ENCODE peak calls at places on chromosomes 6 and 20, in five cellular contexts. E is lower lobe of right lung, L is HCT116, F is endodermal cell, U is MM.1S. G is an unnamed sample.

GRCh38 chr20:4896971-4897497 is 104.3 kb downstream of the SLC23A2 start:
- DNase-seq in E (no peak), L (no peak), F (peak; percentile 91), U (peak; percentile 85), G (peak; percentile 75)

GRCh38 chr6:53031281-53031680 is 33.9 kb upstream of the FBXO9 start:
- DNase-seq in E (no peak), L (no peak), F (no peak), U (no peak), G (no peak)

GRCh38 chr6:15213838-15214398 is 32.0 kb upstream of the JARID2 start:
- DNase-seq in E (no peak), L (no peak), F (no peak), U (no peak), G (no peak)

GRCh38 chr6:106369739-106370138 is 9.2 kb downstream of the CRYBG1 start:
- DNase-seq in E (no peak), L (no peak), F (no peak), U (peak; percentile 45), G (no peak)

GRCh38 chr6:111986651-111987050 is 67.3 kb upstream of the CCN6 start:
- DNase-seq in E (no peak), L (no peak), F (peak; percentile 4), U (no peak), G (no peak)

GRCh38 chr6:20447581-20448132 is 46.0 kb downstream of the E2F3 start:
- DNase-seq in E (no peak), L (no peak), F (no peak), U (no peak), G (no peak)

GRCh38 chr20:18738055-18738454 is 75.5 kb upstream of the SCP2D1 start:
- DNase-seq in E (peak; percentile 65), L (no peak), F (no peak), U (no peak), G (no peak)

GRCh38 chr6:144581807-144582537 is 296.8 kb downstream of the UTRN start:
- DNase-seq in E (no peak), L (peak; percentile 27), F (peak; percentile 57), U (no peak), G (peak; percentile 8)

GRCh38 chr20:10656270-10656669 is 17.5 kb downstream of the JAG1 start:
- DNase-seq in E (no peak), L (no peak), F (no peak), U (no peak), G (no peak)

GRCh38 chr20:22773326-22773725 is 189.0 kb upstream of the FOXA2 start:
- DNase-seq in E (no peak), L (no peak), F (no peak), U (no peak), G (no peak)

GRCh38 chr20:46770330-46771194 is 61.1 kb downstream of the SLC2A10 start:
- DNase-seq in E (no peak), L (no peak), F (no peak), U (no peak), G (no peak)

GRCh38 chr6:34851361-34851760 is 36.5 kb downstream of the TAF11 start:
- DNase-seq in E (no peak), L (no peak), F (no peak), U (no peak), G (no peak)
- H3K36me3 ChIP-seq in E (peaks cover 45% of the 10 kb centered on the region), L (peaks cover 2% of the 10 kb centered on the region), F (peaks cover 8% of the 10 kb centered on the region), U (peaks cover 1% of the 10 kb centered on the region), G (peaks cover 7% of the 10 kb centered on the region)

GRCh38 chr6:2839195-2839981 is 2.3 kb downstream of the SERPINB1 start:
- DNase-seq in E (no peak), L (peak; percentile 79), F (no peak), U (no peak), G (no peak)
- H3K4me3 ChIP-seq in E (peak overlapping the region; percentile 59), L (peak overlapping the region; percentile 70), F (peak overlapping the region; percentile 33), U (no peak overlapping the region), G (no peak overlapping the region)

GRCh38 chr6:130993292-130993765 is 69.7 kb downstream of the EPB41L2 start:
- DNase-seq in E (no peak), L (no peak), F (peak; percentile 59), U (no peak), G (no peak)
- H3K36me3 ChIP-seq in E (no peaks in the 10 kb centered on the region), L (no peaks in the 10 kb centered on the region), F (peaks cover 15% of the 10 kb centered on the region), U (no peaks in the 10 kb centered on the region), G (no peaks in the 10 kb centered on the region)

GRCh38 chr6:170553686-170554085 is 483 bp upstream of the TBP start:
- DNase-seq in E (no peak), L (no peak), F (no peak), U (peak; percentile 46), G (peak; percentile 38)

GRCh38 chr6:170554888-170555137 is 644 bp downstream of the TBP start:
- DNase-seq in E (no peak), L (no peak), F (no peak), U (no peak), G (no peak)

GRCh38 chr6:170552765-170553685 is at the start of gene PSMB1:
- DNase-seq in E (peak; percentile 96), L (peak; percentile 95), F (peak; percentile 97), U (peak; percentile 83), G (peak; percentile 76)

GRCh38 chr6:170554086-170554887 is at the start of gene TBP:
- DNase-seq in E (peak; percentile 98), L (peak; percentile 99), F (peak; percentile 99), U (peak; percentile 95), G (peak; percentile 91)

GRCh38 chr6:170555305-170555704 is 1.1 kb downstream of the TBP start:
- DNase-seq in E (no peak), L (no peak), F (no peak), U (no peak), G (no peak)
- H3K4me3 ChIP-seq in E (peak overlapping the region; percentile 92), L (peak overlapping the region; percentile 99), F (peak overlapping the region; percentile 91), U (peak overlapping the region; percentile 85), G (no peak overlapping the region)

GRCh38 chr20:6006603-6006949 is 47.3 kb downstream of the LRRN4 start:
- DNase-seq in E (no peak), L (no peak), F (no peak), U (no peak), G (no peak)

GRCh38 chr20:6007094-6007528 is 46.7 kb downstream of the LRRN4 start:
- DNase-seq in E (no peak), L (no peak), F (no peak), U (peak; percentile 22), G (peak; percentile 14)

GRCh38 chr20:6012166-6012565 is 41.7 kb downstream of the LRRN4 start:
- DNase-seq in E (no peak), L (no peak), F (no peak), U (no peak), G (no peak)

GRCh38 chr20:6008254-6008653 is 45.6 kb downstream of the LRRN4 start:
- DNase-seq in E (peak; percentile 64), L (no peak), F (no peak), U (no peak), G (no peak)

GRCh38 chr20:6007529-6008103 is 46.2 kb downstream of the LRRN4 start:
- DNase-seq in E (no peak), L (no peak), F (no peak), U (no peak), G (no peak)
- H3K36me3 ChIP-seq in E (peaks cover 30% of the 10 kb centered on the region), L (peaks cover 27% of the 10 kb centered on the region), F (peaks cover 32% of the 10 kb centered on the region), U (peaks cover 9% of the 10 kb centered on the region), G (peaks cover 9% of the 10 kb centered on the region)

GRCh38 chr6:1997702-1998101 is 247.7 kb downstream of the GMDS start:
- DNase-seq in E (no peak), L (no peak), F (no peak), U (no peak), G (no peak)

GRCh38 chr6:1995521-1996110 is 249.8 kb downstream of the GMDS start:
- DNase-seq in E (no peak), L (peak; percentile 0), F (no peak), U (no peak), G (no peak)

GRCh38 chr6:1991332-1991878 is 254.0 kb downstream of the GMDS start:
- DNase-seq in E (no peak), L (no peak), F (no peak), U (no peak), G (no peak)

GRCh38 chr6:1988843-1989242 is 256.6 kb downstream of the GMDS start:
- DNase-seq in E (no peak), L (no peak), F (no peak), U (no peak), G (no peak)

GRCh38 chr6:1993049-1993448 is 252.4 kb downstream of the GMDS start:
- DNase-seq in E (no peak), L (no peak), F (no peak), U (no peak), G (no peak)
- H3K4me3 ChIP-seq in E (no peak overlapping the region), L (no peak overlapping the region), F (no peak overlapping the region), U (no peak overlapping the region), G (no peak overlapping the region)

G was measured in H7.